ENCODE peak calls at places on chromosomes 12 and 14, in seven cellular contexts. O, S, J, R, G, T and Z are unnamed samples.
A peak's percentile ranks its signal among the peaks of the same experiment; 100 is the strongest.

GRCh38 chr12:9123741-9124140 is 8.0 kb upstream of the A2M start:
- DNase-seq in O (no peak), J (no peak), G (no peak), R (no peak), S (no peak), T (no peak), Z (no peak)

GRCh38 chr12:53068811-53069585 is 10.2 kb downstream of the SPRYD3 start:
- DNase-seq in J (no peak), G (no peak), S (no peak), T (no peak), R (no peak), O (no peak), Z (no peak)

GRCh38 chr12:90630006-90630405 is 325.0 kb downstream of the CCER1 start:
- DNase-seq in O (no peak), T (peak; percentile 90), S (no peak), R (no peak), G (no peak), J (no peak), Z (no peak)

GRCh38 chr12:113261847-113262470 is 40.7 kb downstream of the TPCN1 start:
- DNase-seq in S (no peak), G (no peak), R (no peak), J (no peak), T (no peak), O (no peak), Z (no peak)

GRCh38 chr12:613996-614726 is 49.1 kb downstream of the NINJ2 start:
- DNase-seq in S (peak; percentile 6), G (peak; percentile 38), R (peak; percentile 45), T (no peak), J (peak; percentile 34), O (no peak), Z (no peak)

GRCh38 chr14:63727231-63727735 is 582 bp downstream of the SGPP1 start:
- DNase-seq in T (peak; percentile 32), S (no peak), R (peak; percentile 48), G (peak; percentile 88), O (no peak), J (peak; percentile 35), Z (no peak)

GRCh38 chr12:62466596-62467411 is at the start of gene MON2:
- DNase-seq in J (peak; percentile 95), G (peak; percentile 90), O (peak; percentile 76), T (peak; percentile 86), S (peak; percentile 87), R (peak; percentile 87), Z (peak; percentile 81)

GRCh38 chr14:91113829-91114078 is at the start of gene DGLUCY:
- DNase-seq in J (peak; percentile 76), G (peak; percentile 76), T (peak; percentile 6), S (no peak), R (no peak), O (no peak), Z (peak; percentile 36)

GRCh38 chr12:115223322-115223721 is 539.3 kb upstream of the TBX3 start:
- DNase-seq in R (no peak), S (no peak), J (peak; percentile 69), O (no peak), T (no peak), G (peak; percentile 31), Z (no peak)

GRCh38 chr12:54370218-54370730 is 6.0 kb upstream of the GPR84 start:
- DNase-seq in S (no peak), J (peak; percentile 92), G (peak; percentile 82), O (no peak), R (no peak), T (no peak), Z (no peak)

GRCh38 chr12:86376052-86376451 is 119.9 kb upstream of the MGAT4C start:
- DNase-seq in R (peak; percentile 17), T (no peak), J (peak; percentile 32), O (no peak), G (no peak), S (no peak), Z (no peak)

GRCh38 chr12:68411371-68411770 is 79.2 kb upstream of the MDM1 start:
- DNase-seq in O (no peak), J (no peak), G (no peak), R (no peak), T (no peak), S (no peak), Z (no peak)

GRCh38 chr14:95185452-95186392 is 28.4 kb upstream of the DICER1 start:
- DNase-seq in R (no peak), J (no peak), T (no peak), S (no peak), O (no peak), G (no peak), Z (no peak)

GRCh38 chr14:92687681-92688433 is 60.6 kb downstream of the LGMN start:
- DNase-seq in G (no peak), S (no peak), J (no peak), T (peak; percentile 63), O (no peak), R (peak; percentile 82), Z (no peak)

GRCh38 chr12:69405466-69405865 is 45.9 kb downstream of the YEATS4 start:
- DNase-seq in S (no peak), O (no peak), J (peak; percentile 98), G (peak; percentile 78), R (no peak), T (no peak), Z (no peak)

GRCh38 chr12:110661337-110661972 is 27.5 kb downstream of the HVCN1 start:
- DNase-seq in J (no peak), T (no peak), O (peak; percentile 8), S (peak; percentile 14), G (no peak), R (no peak), Z (no peak)

GRCh38 chr12:121613424-121613823 is 12.9 kb upstream of the ORAI1 start:
- DNase-seq in S (no peak), R (no peak), J (no peak), G (no peak), T (no peak), O (no peak), Z (no peak)

GRCh38 chr12:53953831-53954693 is 641 bp upstream of the HOXC12 start:
- DNase-seq in J (no peak), S (no peak), O (no peak), G (no peak), R (no peak), T (no peak), Z (no peak)

GRCh38 chr12:96220902-96221301 is 26.7 kb downstream of the ELK3 start:
- DNase-seq in G (no peak), S (no peak), J (no peak), O (no peak), T (no peak), R (no peak), Z (no peak)

GRCh38 chr14:100375273-100375962 is 52.3 kb downstream of the SLC25A47 start:
- DNase-seq in T (peak; percentile 19), G (peak; percentile 69), R (peak; percentile 68), J (peak; percentile 91), O (peak; percentile 67), S (peak; percentile 90), Z (peak; percentile 8)

GRCh38 chr14:90727082-90727481 is 89.1 kb downstream of the TTC7B start:
- DNase-seq in T (no peak), S (no peak), R (no peak), G (no peak), J (no peak), O (no peak), Z (no peak)

GRCh38 chr12:58530421-58531067 is 389.8 kb downstream of the LRIG3 start:
- DNase-seq in G (no peak), J (no peak), S (no peak), T (no peak), O (no peak), R (peak; percentile 12), Z (no peak)

GRCh38 chr14:54344445-54344844 is 52.4 kb upstream of the CDKN3 start:
- DNase-seq in O (no peak), J (no peak), G (no peak), S (no peak), T (no peak), R (no peak), Z (no peak)

GRCh38 chr12:125172231-125172850 is 107.1 kb downstream of the AACS start:
- DNase-seq in T (no peak), O (no peak), G (no peak), J (no peak), R (no peak), S (no peak), Z (no peak)

GRCh38 chr14:103155013-103155412 is 31.8 kb downstream of the TNFAIP2 start:
- DNase-seq in R (no peak), T (no peak), S (no peak), O (no peak), G (peak; percentile 92), J (peak; percentile 81), Z (no peak)

GRCh38 chr12:31519525-31519924 is 71.4 kb downstream of the DENND5B start:
- DNase-seq in G (no peak), J (peak; percentile 29), S (no peak), T (no peak), O (no peak), R (no peak), Z (no peak)

GRCh38 chr12:114817491-114818440 is 133.8 kb upstream of the TBX3 start:
- DNase-seq in G (no peak), S (no peak), O (no peak), T (no peak), J (no peak), R (no peak), Z (no peak)

GRCh38 chr12:10749700-10750384 is 26.7 kb upstream of the YBX3 start:
- DNase-seq in O (peak; percentile 44), T (peak; percentile 56), S (peak; percentile 47), R (peak; percentile 90), G (peak; percentile 59), J (peak; percentile 98), Z (peak; percentile 45)

GRCh38 chr12:111434680-111435338 is 29.1 kb downstream of the SH2B3 start:
- DNase-seq in G (no peak), O (peak; percentile 65), S (peak; percentile 85), R (peak; percentile 19), J (peak; percentile 36), T (no peak), Z (peak; percentile 85)